ENCODE peak calls at places on chromosomes 7 and 10, in nine cellular contexts. B is AG04450, W is breast epithelium, T is suprapubic skin, H is A673, V is heart right ventricle, F is endothelial cell of umbilical vein, D is brain microvascular endothelial cell, C is colonic mucosa. R is an unnamed sample.

GRCh38 chr7:129434846-129435318 is 650 bp downstream of the STRIP2 start:
- DNase-seq in H (no peak), W (no peak), V (peak), B (no peak), F (peak), D (peak), T (no peak), C (no peak), R (no peak)

GRCh38 chr7:92813390-92814024 is 22.9 kb downstream of the CDK6 start:
- DNase-seq in H (no peak), V (no peak), C (no peak), D (no peak), T (no peak), F (peak), B (no peak), W (no peak), R (no peak)

GRCh38 chr7:135558337-135558767 is 635 bp downstream of the NUP205 start:
- DNase-seq in V (peak), D (peak), B (peak), C (peak), W (no peak), T (peak), H (peak), F (peak), R (peak)

GRCh38 chr7:149765399-149766121 is 7.8 kb downstream of the ZNF467 start:
- DNase-seq in C (no peak), V (no peak), F (no peak), B (no peak), W (no peak), D (no peak), H (no peak), T (no peak), R (no peak)

GRCh38 chr10:71848325-71849277 is 2.5 kb downstream of the PSAP start:
- DNase-seq in B (no peak), F (peak), T (peak), H (no peak), C (no peak), W (no peak), D (no peak), V (no peak), R (no peak)

GRCh38 chr7:157471259-157472125 is 134.7 kb downstream of the DNAJB6 start:
- DNase-seq in D (no peak), T (no peak), W (no peak), C (no peak), F (no peak), V (no peak), B (no peak), H (no peak), R (peak)

GRCh38 chr10:5685764-5686240 is 1.2 kb downstream of the TASOR2 start:
- DNase-seq in V (no peak), B (no peak), H (peak), W (no peak), F (no peak), D (no peak), T (no peak), C (no peak), R (no peak)

GRCh38 chr7:82114237-82114636 is 329.3 kb downstream of the CACNA2D1 start:
- DNase-seq in D (no peak), C (no peak), F (no peak), W (no peak), V (no peak), T (no peak), B (no peak), H (no peak), R (no peak)

GRCh38 chr10:191703-192518 is 56.7 kb downstream of the ZMYND11 start:
- DNase-seq in W (no peak), V (no peak), F (no peak), D (peak), T (no peak), H (peak), B (no peak), C (no peak), R (no peak)

GRCh38 chr10:133164816-133165555 is 5.0 kb downstream of the KNDC1 start:
- DNase-seq in H (no peak), B (no peak), T (no peak), V (no peak), D (no peak), C (no peak), F (no peak), W (peak), R (no peak)

GRCh38 chr10:34319197-34319846 is 495.8 kb downstream of the PARD3 start:
- DNase-seq in D (peak), W (no peak), B (peak), F (peak), C (peak), V (no peak), T (no peak), H (peak), R (no peak)

GRCh38 chr10:73623056-73623455 is 18.2 kb downstream of the MYOZ1 start:
- DNase-seq in B (no peak), C (no peak), H (no peak), T (no peak), F (no peak), D (no peak), W (peak), V (no peak), R (no peak)

GRCh38 chr10:76675951-76676587 is 961.5 kb downstream of the KCNMA1 start:
- DNase-seq in F (no peak), C (peak), W (no peak), H (no peak), B (no peak), V (peak), D (no peak), T (peak), R (no peak)

GRCh38 chr10:64080071-64080470 is 558.9 kb downstream of the REEP3 start:
- DNase-seq in H (no peak), V (no peak), W (no peak), D (no peak), T (no peak), F (no peak), C (no peak), B (no peak), R (no peak)

GRCh38 chr10:30827531-30828120 is 198.1 kb upstream of the LYZL2 start:
- DNase-seq in C (no peak), T (no peak), W (no peak), B (peak), H (peak), F (peak), D (no peak), V (no peak), R (no peak)

GRCh38 chr10:117441366-117441765 is 66.1 kb upstream of the PDZD8 start:
- DNase-seq in D (no peak), F (no peak), B (no peak), W (no peak), T (no peak), H (no peak), C (no peak), V (no peak), R (no peak)

GRCh38 chr10:7811000-7811399 is 7.3 kb upstream of the TAF3 start:
- DNase-seq in B (no peak), T (no peak), C (no peak), W (no peak), F (no peak), V (no peak), D (no peak), H (no peak), R (no peak)

GRCh38 chr7:157438121-157439025 is 101.6 kb downstream of the DNAJB6 start:
- DNase-seq in D (no peak), C (no peak), W (peak), T (peak), F (no peak), B (no peak), H (no peak), V (no peak), R (no peak)

GRCh38 chr7:105352018-105352612 is 36.6 kb downstream of the SRPK2 start:
- DNase-seq in W (no peak), H (peak), V (peak), C (peak), B (peak), D (peak), F (peak), T (peak), R (peak)

GRCh38 chr10:132508497-132509443 is 28.8 kb upstream of the INPP5A start:
- DNase-seq in V (peak), D (no peak), W (peak), H (no peak), B (no peak), T (peak), C (no peak), F (no peak), R (no peak)

GRCh38 chr7:105840981-105841749 is 35.2 kb downstream of the ATXN7L1 start:
- DNase-seq in V (no peak), T (no peak), D (no peak), H (no peak), W (no peak), F (no peak), B (no peak), C (no peak), R (no peak)

GRCh38 chr7:114444196-114444595 is 29.6 kb downstream of the FOXP2 start:
- DNase-seq in D (no peak), T (no peak), W (no peak), H (no peak), B (no peak), V (no peak), F (no peak), C (no peak), R (no peak)

GRCh38 chr10:26540601-26541000 is 102.5 kb downstream of the APBB1IP start:
- DNase-seq in C (no peak), B (no peak), D (no peak), H (peak), F (no peak), T (no peak), W (no peak), V (no peak), R (no peak)

GRCh38 chr10:12902135-12902572 is 99.4 kb downstream of the CCDC3 start:
- DNase-seq in B (peak), H (peak), D (peak), V (no peak), W (no peak), F (peak), C (peak), T (no peak), R (peak)

GRCh38 chr10:11532329-11532728 is 79.1 kb downstream of the USP6NL start:
- DNase-seq in V (no peak), B (no peak), F (no peak), T (no peak), H (no peak), C (no peak), W (no peak), D (no peak), R (no peak)

GRCh38 chr10:3773465-3774017 is 11.5 kb downstream of the KLF6 start:
- DNase-seq in C (peak), W (no peak), V (no peak), H (no peak), T (no peak), B (no peak), D (peak), F (no peak), R (no peak)

GRCh38 chr10:62715383-62715782 is 89.1 kb upstream of the ADO start:
- DNase-seq in F (no peak), C (no peak), W (no peak), H (no peak), D (no peak), V (no peak), B (no peak), T (no peak), R (no peak)

GRCh38 chr10:122647383-122647968 is 52.2 kb downstream of the C10orf120 start:
- DNase-seq in C (no peak), B (no peak), D (no peak), W (no peak), T (no peak), V (no peak), F (no peak), H (no peak), R (no peak)

GRCh38 chr7:132034748-132035416 is 478.5 kb upstream of the PODXL start:
- DNase-seq in V (no peak), F (no peak), H (no peak), T (no peak), B (no peak), D (no peak), C (no peak), W (no peak), R (no peak)

GRCh38 chr7:17985473-17986239 is 42.0 kb downstream of the PRPS1L1 start:
- DNase-seq in B (no peak), C (no peak), D (no peak), V (no peak), F (no peak), H (no peak), W (no peak), T (no peak), R (no peak)

GRCh38 chr7:109261781-109262180 is 692.1 kb downstream of the DNAJB9 start:
- DNase-seq in W (no peak), B (no peak), T (no peak), F (no peak), D (no peak), C (no peak), H (no peak), V (no peak), R (no peak)

GRCh38 chr10:97915346-97915745 is 65.7 kb downstream of the GOLGA7B start:
- DNase-seq in T (no peak), C (no peak), H (no peak), F (no peak), V (no peak), B (no peak), D (no peak), W (no peak), R (no peak)

GRCh38 chr10:663844-664243 is 25.6 kb downstream of the DIP2C start:
- DNase-seq in B (no peak), F (no peak), H (no peak), C (no peak), D (no peak), T (no peak), W (no peak), V (no peak), R (no peak)

DNA sequence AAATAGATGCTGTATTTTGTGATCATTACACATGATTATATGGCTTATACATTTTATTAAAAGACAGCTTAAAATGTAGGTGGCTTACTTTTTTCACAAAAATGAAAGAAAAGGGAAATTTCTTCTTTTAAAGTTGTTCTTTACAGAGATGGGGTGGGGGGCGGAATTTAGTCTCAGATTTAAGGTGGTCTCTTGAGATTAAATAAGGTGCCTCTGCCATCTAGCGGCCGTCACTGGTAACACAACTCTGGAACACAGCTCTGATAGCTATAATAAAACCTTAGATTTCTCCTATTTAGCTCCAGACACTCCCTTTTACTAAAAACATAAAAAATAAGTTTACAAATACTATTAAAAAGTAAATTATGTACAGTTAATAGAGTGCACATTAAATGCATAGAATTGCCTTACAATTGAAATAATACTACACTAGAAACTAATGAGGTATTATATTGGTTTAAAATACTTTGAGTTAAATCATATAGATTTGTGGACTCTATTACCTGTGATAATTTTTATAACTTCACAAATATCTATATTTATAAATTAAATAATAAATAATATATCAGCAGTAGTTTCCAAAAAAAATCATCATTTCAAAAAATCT is 210.9 kb downstream of the DGKB start:
- DNase-seq in H (peak), W (no peak), V (peak), C (peak), T (no peak), F (peak), B (peak), D (peak), R (peak)
- TF ChIP-seq CTCF in H (peak), W (peak), V (peak), C (peak), T (peak), F (peak), B (peak), D (peak), R (peak)

GRCh38 chr7:71507665-71508064 is 375.7 kb downstream of the GALNT17 start:
- DNase-seq in B (no peak), H (no peak), F (no peak), V (no peak), C (no peak), D (no peak), T (no peak), W (no peak), R (no peak)
- H3K27ac ChIP-seq in B (no peak), H (no peak), F (no peak), V (no peak), C (no peak), D (no peak), T (no peak), W (no peak), R (no peak)

DNA sequence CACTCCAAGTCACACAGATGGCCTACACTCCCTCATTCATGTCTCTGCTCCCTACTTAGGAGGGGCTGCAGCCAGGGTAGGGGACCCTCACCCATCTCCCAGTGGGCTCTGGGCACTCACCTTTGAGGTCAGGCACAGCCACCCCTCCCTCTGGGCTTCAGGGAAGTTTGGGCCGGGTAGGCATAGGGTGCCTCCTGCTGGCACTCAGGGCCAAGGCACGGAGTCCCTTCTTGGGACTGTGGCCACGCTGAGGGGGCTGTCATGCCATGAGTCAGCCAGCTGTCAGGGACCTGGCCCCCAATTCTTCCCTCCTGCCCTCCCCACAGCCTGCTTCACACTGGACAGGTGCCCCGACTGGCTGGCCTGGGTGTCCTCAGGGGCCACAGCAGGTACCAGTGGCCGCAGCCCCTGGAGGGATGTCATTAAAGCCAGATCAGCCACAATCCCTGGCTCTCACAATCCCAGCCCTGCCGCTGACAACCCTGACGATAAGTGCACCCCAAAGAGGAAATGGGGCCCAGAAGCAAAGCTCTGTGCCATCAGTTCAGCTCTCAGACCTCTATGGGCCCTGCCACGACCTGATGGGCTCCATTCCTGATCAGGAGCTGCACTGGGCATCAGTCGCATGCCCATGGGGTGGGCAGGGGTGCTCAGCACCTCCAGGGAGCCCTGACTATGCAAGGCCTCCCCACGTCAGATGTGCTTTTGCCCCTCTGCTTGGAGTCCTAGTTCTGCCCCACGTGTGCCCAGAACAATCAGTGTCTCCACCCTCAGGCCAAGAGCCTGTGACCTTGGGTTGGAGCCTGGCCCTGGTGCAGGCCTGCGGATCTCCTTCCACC is 34.1 kb upstream of the RET start:
- DNase-seq in F (no peak), V (no peak), C (peak), T (peak), W (no peak), B (no peak), D (no peak), H (no peak), R (no peak)
- TF ChIP-seq CTCF in F (no peak), V (no peak), C (no peak), T (no peak), W (no peak), B (no peak), D (no peak), H (no peak), R (no peak)

GRCh38 chr7:142799483-142799882 is 28.7 kb downstream of the PRSS2 start:
- DNase-seq in B (no peak), W (no peak), V (no peak), T (peak), D (no peak), C (no peak), H (no peak), F (no peak), R (no peak)
- H3K27ac ChIP-seq in B (no peak), W (no peak), V (no peak), T (no peak), D (peak), C (peak), H (no peak), F (peak), R (peak)